ENCODE peak calls at places on chromosomes 1 and 21, in five cellular contexts. U, Y, J, T and H are unnamed samples.

GRCh38 chr1:154628122-154628405 is 20.1 kb upstream of the ADAR start:
- DNase-seq in U (no peak), Y (no peak), J (no peak), T (no peak), H (no peak)

GRCh38 chr1:159921251-159921650 is 4.1 kb downstream of the TAGLN2 start:
- DNase-seq in U (no peak), Y (no peak), J (peak), T (no peak), H (no peak)

GRCh38 chr1:109977657-109978378 is 6.7 kb upstream of the AHCYL1 start:
- DNase-seq in U (no peak), Y (no peak), J (no peak), T (no peak), H (no peak)

GRCh38 chr1:80248886-80249285 is 1242.4 kb upstream of the ADGRL4 start:
- DNase-seq in U (no peak), Y (no peak), J (no peak), T (no peak), H (no peak)

GRCh38 chr1:34907487-34908090 is 21.9 kb downstream of the DLGAP3 start:
- DNase-seq in U (no peak), Y (peak), J (no peak), T (no peak), H (no peak)

GRCh38 chr1:11285883-11286734 is 13.1 kb downstream of the UBIAD1 start:
- DNase-seq in U (peak), Y (no peak), J (no peak), T (no peak), H (no peak)

GRCh38 chr1:104621221-104621620 is 871.5 kb downstream of the AMY1C start:
- DNase-seq in U (no peak), Y (no peak), J (no peak), T (no peak), H (no peak)

GRCh38 chr1:25256578-25257129 is 9.4 kb upstream of the RSRP1 start:
- DNase-seq in U (no peak), Y (no peak), J (no peak), T (no peak), H (no peak)

GRCh38 chr1:167687919-167688519 is 33.8 kb upstream of the MPZL1 start:
- DNase-seq in U (peak), Y (peak), J (peak), T (peak), H (peak)

DNA sequence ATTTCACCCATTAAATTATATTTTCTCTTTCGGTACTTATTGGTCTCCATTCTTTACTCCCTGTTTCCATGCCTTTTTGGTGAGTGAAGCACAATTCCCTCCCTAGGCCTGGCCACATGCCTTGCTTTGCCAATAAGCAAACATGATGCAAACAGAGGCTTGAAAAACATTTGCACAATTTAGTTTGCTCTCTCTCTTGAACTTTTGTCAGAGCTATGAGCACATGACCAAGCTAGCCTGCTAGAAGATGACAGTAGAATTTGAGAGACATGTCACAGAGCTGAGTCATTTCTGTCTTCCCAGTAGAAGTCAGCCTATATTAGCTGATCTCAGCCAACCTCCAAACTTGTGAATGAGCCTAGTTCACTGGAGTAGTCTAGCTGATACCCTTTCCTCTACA is 24.6 kb downstream of the ANGPTL3 start:
- DNase-seq in U (no peak), Y (peak), J (peak), T (peak), H (peak)
- TF ChIP-seq ZBTB33 in U (no peak), Y (no peak), J (no peak), T (peak), H (no peak)

GRCh38 chr1:206544562-206545257 is 37.4 kb downstream of the RASSF5 start:
- DNase-seq in U (peak), Y (peak), J (no peak), T (peak), H (peak)

GRCh38 chr1:206541236-206541833 is 34.0 kb downstream of the RASSF5 start:
- DNase-seq in U (no peak), Y (no peak), J (no peak), T (no peak), H (no peak)

GRCh38 chr1:206550446-206550845 is 43.1 kb downstream of the RASSF5 start:
- DNase-seq in U (no peak), Y (no peak), J (no peak), T (no peak), H (no peak)

GRCh38 chr1:206547104-206547503 is 39.8 kb downstream of the RASSF5 start:
- DNase-seq in U (no peak), Y (no peak), J (no peak), T (no peak), H (no peak)

GRCh38 chr1:206545351-206545750 is 38.0 kb downstream of the RASSF5 start:
- DNase-seq in U (no peak), Y (no peak), J (no peak), T (no peak), H (no peak)
- TF ChIP-seq ZBTB33 in U (no peak), Y (no peak), J (no peak), T (no peak), H (no peak)

GRCh38 chr1:155844860-155845259 is 12.2 kb downstream of the GON4L start:
- DNase-seq in U (no peak), Y (no peak), J (no peak), T (no peak), H (no peak)
- TF ChIP-seq ZBTB33 in U (no peak), Y (no peak), J (no peak), T (no peak), H (no peak)

DNA sequence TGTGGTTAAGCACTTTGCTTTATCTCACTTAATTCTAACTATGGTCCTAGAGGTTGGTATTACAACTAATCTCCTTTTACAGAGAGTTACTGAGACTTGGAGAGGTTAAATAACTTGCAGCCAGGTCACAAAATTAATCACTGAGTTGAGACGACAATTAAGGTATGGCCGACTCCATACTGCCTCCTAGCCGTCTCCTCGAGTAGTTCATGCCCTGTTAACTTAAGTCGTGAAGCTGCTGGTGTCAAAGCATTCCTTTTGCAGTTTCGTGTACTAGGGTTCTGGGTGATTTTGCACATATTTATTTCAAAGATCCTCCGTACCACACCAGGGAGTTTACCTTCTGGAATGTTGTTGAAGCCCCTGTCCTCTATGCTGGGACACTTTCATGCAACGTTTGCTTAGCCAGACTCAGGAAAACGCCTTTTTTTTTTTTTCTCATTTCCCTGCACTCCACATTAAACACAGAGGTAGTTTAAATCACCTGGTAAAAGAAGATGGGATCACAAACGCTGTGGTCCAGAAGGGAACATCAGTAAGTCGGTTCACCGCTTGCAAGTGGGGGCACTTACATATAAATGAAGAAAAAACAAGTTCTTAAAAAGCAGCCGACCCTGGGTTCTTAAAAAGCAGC is 570 bp upstream of the NEK7 start:
- DNase-seq in U (peak), Y (peak), J (no peak), T (peak), H (peak)
- TF ChIP-seq ZBTB33 in U (no peak), Y (peak), J (no peak), T (no peak), H (no peak)

GRCh38 chr21:31678478-31678877 is 19.0 kb downstream of the SOD1 start:
- DNase-seq in U (no peak), Y (no peak), J (no peak), T (no peak), H (no peak)

GRCh38 chr21:31683029-31683428 is 23.5 kb downstream of the SOD1 start:
- DNase-seq in U (no peak), Y (no peak), J (no peak), T (no peak), H (no peak)

GRCh38 chr21:31686272-31686913 is 26.9 kb downstream of the SOD1 start:
- DNase-seq in U (no peak), Y (no peak), J (no peak), T (no peak), H (no peak)

GRCh38 chr21:31684918-31685317 is 25.4 kb downstream of the SOD1 start:
- DNase-seq in U (no peak), Y (no peak), J (no peak), T (no peak), H (no peak)

GRCh38 chr21:31682625-31683024 is 23.1 kb downstream of the SOD1 start:
- DNase-seq in U (no peak), Y (no peak), J (no peak), T (no peak), H (no peak)
- TF ChIP-seq ZBTB33 in U (no peak), Y (no peak), J (no peak), T (no peak), H (no peak)

GRCh38 chr1:39076127-39076798 is 50.1 kb downstream of the NDUFS5 start:
- DNase-seq in U (no peak), Y (no peak), J (no peak), T (peak), H (no peak)
- TF ChIP-seq ZBTB33 in U (no peak), Y (peak), J (no peak), T (no peak), H (no peak)

DNA sequence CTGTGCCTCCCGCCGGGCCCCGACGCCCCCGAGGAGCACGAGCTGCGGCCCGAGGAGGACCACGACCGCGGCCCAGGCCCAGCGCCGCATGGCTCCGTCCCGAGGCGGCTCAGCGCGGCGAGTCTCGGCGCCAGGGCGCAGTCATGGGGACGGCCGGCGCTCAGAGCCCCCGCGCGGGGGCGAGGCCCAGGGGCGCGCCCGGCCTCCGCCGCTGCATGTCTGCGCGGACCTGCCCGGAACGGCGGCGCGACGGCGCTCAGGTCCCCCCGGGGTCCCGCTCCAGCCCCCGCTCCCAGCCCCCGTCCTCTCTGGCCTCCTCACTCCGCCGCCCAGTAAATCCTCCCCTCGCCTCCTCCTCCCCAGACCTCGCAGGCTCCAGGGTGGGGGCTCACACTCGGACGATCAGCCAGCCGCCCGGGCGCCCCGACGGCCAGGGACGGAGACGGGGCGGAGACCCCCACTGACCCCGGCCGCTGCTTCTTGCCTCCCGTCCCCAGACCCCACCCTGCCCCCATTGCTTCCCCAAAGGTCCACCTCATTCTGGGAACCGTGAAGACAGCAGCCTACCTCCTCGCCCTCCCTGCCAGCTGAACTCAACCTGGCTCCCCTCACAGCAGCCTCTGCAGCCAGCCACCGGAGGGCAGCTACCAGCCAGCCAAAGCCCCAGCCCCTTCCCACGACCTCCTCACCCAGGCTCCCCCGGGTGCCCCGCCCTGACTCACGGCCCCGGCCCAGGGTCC is at the start of gene C1QTNF12:
- DNase-seq in U (peak), Y (no peak), J (no peak), T (no peak), H (no peak)
- TF ChIP-seq ZBTB33 in U (no peak), Y (no peak), J (no peak), T (no peak), H (no peak)